ENCODE peak calls at places on chromosomes 5 and 9, in seven cellular contexts. E is Kasumi-1, M is heart left ventricle, F is sigmoid colon, S is astrocyte of the spinal cord, V is SW480, L is naive B cell. D is an unnamed sample.

GRCh38 chr5:60844429-60844890 is 391 bp upstream of the ELOVL7 start:
- DNase-seq in V (no peak), F (no peak), E (peak; percentile 30), M (no peak), S (no peak), L (no peak), D (no peak)

GRCh38 chr5:10524376-10525123 is 39.3 kb upstream of the ANKRD33B start:
- DNase-seq in S (peak; percentile 94), F (no peak), V (no peak), M (no peak), E (no peak), L (no peak), D (no peak)

GRCh38 chr9:122551371-122551770 is 1.5 kb upstream of the OR1N2 start:
- DNase-seq in V (no peak), F (no peak), M (no peak), E (no peak), L (no peak), S (no peak), D (no peak)

GRCh38 chr5:142883025-142883424 is 112.8 kb downstream of the ARHGAP26 start:
- DNase-seq in M (peak; percentile 54), F (no peak), E (no peak), S (no peak), L (no peak), V (no peak), D (no peak)

GRCh38 chr9:35605336-35606137 is 475 bp downstream of the TESK1 start:
- DNase-seq in F (peak; percentile 75), E (no peak), L (peak; percentile 55), S (no peak), V (peak; percentile 14), M (peak; percentile 54), D (peak; percentile 52)

GRCh38 chr5:43523662-43524072 is 8.7 kb upstream of the C5orf34 start:
- DNase-seq in M (no peak), V (no peak), L (no peak), E (no peak), S (no peak), F (no peak), D (no peak)

GRCh38 chr5:80760680-80761079 is 105.9 kb upstream of the DHFR start:
- DNase-seq in L (no peak), S (no peak), V (peak; percentile 32), F (no peak), E (no peak), M (no peak), D (no peak)

GRCh38 chr9:127873886-127874285 is 3.6 kb downstream of the AK1 start:
- DNase-seq in S (peak; percentile 52), L (no peak), M (peak; percentile 93), E (no peak), F (peak; percentile 94), V (no peak), D (no peak)

GRCh38 chr9:95434116-95435073 is 82.4 kb downstream of the PTCH1 start:
- DNase-seq in M (no peak), L (no peak), F (no peak), E (no peak), V (peak; percentile 95), S (no peak), D (peak; percentile 39)

GRCh38 chr9:37961346-37961745 is 57.4 kb upstream of the SLC25A51 start:
- DNase-seq in F (no peak), S (no peak), L (no peak), M (no peak), E (peak; percentile 61), V (no peak), D (no peak)

GRCh38 chr5:151757233-151758140 is 944 bp downstream of the ATOX1 start:
- DNase-seq in V (no peak), F (no peak), M (peak; percentile 29), E (no peak), L (no peak), S (no peak), D (peak; percentile 32)

GRCh38 chr5:123089971-123090640 is 1.1 kb downstream of the PRDM6 start:
- DNase-seq in E (no peak), S (no peak), M (no peak), F (peak; percentile 65), L (no peak), V (peak; percentile 23), D (peak; percentile 48)

GRCh38 chr9:76400534-76401096 is 6.4 kb upstream of the RFK start:
- DNase-seq in S (no peak), F (no peak), E (no peak), M (no peak), V (no peak), L (no peak), D (peak; percentile 14)

GRCh38 chr9:14366071-14366470 is 52.1 kb upstream of the NFIB start:
- DNase-seq in M (peak; percentile 73), E (no peak), S (peak; percentile 88), L (no peak), F (peak; percentile 86), V (no peak), D (peak; percentile 28)

GRCh38 chr5:1522601-1523479 is 920 bp downstream of the LPCAT1 start:
- DNase-seq in V (no peak), L (no peak), E (no peak), F (peak; percentile 63), M (peak; percentile 40), S (no peak), D (peak; percentile 50)

GRCh38 chr5:474826-475661 is 32.1 kb downstream of the EXOC3 start:
- DNase-seq in V (no peak), F (peak; percentile 69), L (no peak), M (peak; percentile 27), E (no peak), S (no peak), D (no peak)

GRCh38 chr5:83471405-83472212 is at the start of gene VCAN:
- DNase-seq in S (peak; percentile 91), M (peak; percentile 75), F (peak; percentile 81), L (no peak), E (peak; percentile 18), V (no peak), D (peak; percentile 84)

GRCh38 chr5:101977729-101978345 is 318.2 kb downstream of the SLCO4C1 start:
- DNase-seq in S (peak; percentile 63), M (no peak), V (peak; percentile 38), F (no peak), L (no peak), E (peak; percentile 81), D (peak; percentile 78)

GRCh38 chr5:140205952-140206351 is 31.0 kb downstream of the CYSTM1 start:
- DNase-seq in V (no peak), L (no peak), F (no peak), M (no peak), S (no peak), E (no peak), D (no peak)

D was measured in hepatocyte.